ENCODE peak calls at places on chromosomes 1 and 21, in four cellular contexts. One of them, this sample, is unnamed.

GRCh38 chr1:198880397-198880796 is 241.6 kb downstream of the PTPRC start:
- DNase-seq in heart left ventricle: no peak
- DNase-seq in left ventricle myocardium inferior: no peak
- DNase-seq in ovary: no peak
- DNase-seq in this sample: peak; percentile 71

GRCh38 chr1:151416231-151416630 is 16.9 kb downstream of the PSMB4 start:
- DNase-seq in heart left ventricle: no peak
- DNase-seq in left ventricle myocardium inferior: no peak
- DNase-seq in ovary: no peak
- DNase-seq in this sample: peak; percentile 56

GRCh38 chr1:100387209-100387608 is 34.9 kb downstream of the CDC14A start:
- DNase-seq in heart left ventricle: no peak
- DNase-seq in left ventricle myocardium inferior: no peak
- DNase-seq in ovary: no peak
- DNase-seq in this sample: no peak

GRCh38 chr1:47797555-47797954 is 199.6 kb downstream of the TRABD2B start:
- DNase-seq in heart left ventricle: no peak
- DNase-seq in left ventricle myocardium inferior: no peak
- DNase-seq in ovary: no peak
- DNase-seq in this sample: no peak

GRCh38 chr1:8478566-8478965 is 160.7 kb downstream of the SLC45A1 start:
- DNase-seq in heart left ventricle: no peak
- DNase-seq in left ventricle myocardium inferior: no peak
- DNase-seq in ovary: no peak
- DNase-seq in this sample: no peak

GRCh38 chr1:167344605-167345385 is 124.1 kb downstream of the POU2F1 start:
- DNase-seq in heart left ventricle: no peak
- DNase-seq in left ventricle myocardium inferior: no peak
- DNase-seq in ovary: no peak
- DNase-seq in this sample: no peak

GRCh38 chr1:92488832-92489231 is 2.1 kb upstream of the GFI1 start:
- DNase-seq in heart left ventricle: no peak
- DNase-seq in left ventricle myocardium inferior: no peak
- DNase-seq in ovary: no peak
- DNase-seq in this sample: no peak

GRCh38 chr1:27878038-27878437 is 5.7 kb downstream of the THEMIS2 start:
- DNase-seq in heart left ventricle: no peak
- DNase-seq in left ventricle myocardium inferior: no peak
- DNase-seq in ovary: no peak
- DNase-seq in this sample: no peak

GRCh38 chr1:18948048-18948912 is 8.2 kb downstream of the IFFO2 start:
- DNase-seq in heart left ventricle: no peak
- DNase-seq in left ventricle myocardium inferior: no peak
- DNase-seq in ovary: no peak
- DNase-seq in this sample: no peak

GRCh38 chr1:6261615-6261995 is 707 bp upstream of the GPR153 start:
- DNase-seq in heart left ventricle: no peak
- DNase-seq in left ventricle myocardium inferior: no peak
- DNase-seq in ovary: no peak
- DNase-seq in this sample: no peak

GRCh38 chr1:11505591-11506538 is 26.9 kb downstream of the DISP3 start:
- DNase-seq in heart left ventricle: no peak
- DNase-seq in left ventricle myocardium inferior: no peak
- DNase-seq in ovary: no peak
- DNase-seq in this sample: no peak

GRCh38 chr1:91450260-91450659 is 45.6 kb upstream of the HFM1 start:
- DNase-seq in heart left ventricle: no peak
- DNase-seq in left ventricle myocardium inferior: no peak
- DNase-seq in ovary: no peak
- DNase-seq in this sample: no peak

GRCh38 chr1:9859252-9860014 is 35.7 kb upstream of the CLSTN1 start:
- DNase-seq in heart left ventricle: no peak
- DNase-seq in left ventricle myocardium inferior: no peak
- DNase-seq in ovary: no peak
- DNase-seq in this sample: no peak

GRCh38 chr1:154411525-154411924 is 6.4 kb downstream of the IL6R start:
- DNase-seq in heart left ventricle: no peak
- DNase-seq in left ventricle myocardium inferior: no peak
- DNase-seq in ovary: no peak
- DNase-seq in this sample: no peak

GRCh38 chr1:213989071-213989739 is 1.4 kb downstream of the PROX1 start:
- DNase-seq in heart left ventricle: no peak
- DNase-seq in left ventricle myocardium inferior: no peak
- DNase-seq in ovary: peak; percentile 69
- DNase-seq in this sample: no peak

GRCh38 chr21:42258150-42258884 is 39.4 kb downstream of the ABCG1 start:
- DNase-seq in heart left ventricle: peak; percentile 76
- DNase-seq in left ventricle myocardium inferior: peak; percentile 68
- DNase-seq in ovary: peak; percentile 47
- DNase-seq in this sample: no peak

GRCh38 chr21:43782741-43783700 is 6.4 kb upstream of the RRP1 start:
- DNase-seq in heart left ventricle: no peak
- DNase-seq in left ventricle myocardium inferior: no peak
- DNase-seq in ovary: no peak
- DNase-seq in this sample: no peak

GRCh38 chr1:93680121-93681094 is 1.2 kb downstream of the BCAR3 start:
- DNase-seq in heart left ventricle: peak; percentile 80
- DNase-seq in left ventricle myocardium inferior: peak; percentile 86
- DNase-seq in ovary: peak; percentile 85
- DNase-seq in this sample: peak; percentile 76

GRCh38 chr1:238960071-238960470 is 426.3 kb upstream of the CHRM3 start:
- DNase-seq in heart left ventricle: no peak
- DNase-seq in left ventricle myocardium inferior: no peak
- DNase-seq in ovary: peak; percentile 22
- DNase-seq in this sample: peak; percentile 94

GRCh38 chr1:156394082-156394481 is 25.1 kb downstream of the RHBG start:
- DNase-seq in heart left ventricle: no peak
- DNase-seq in left ventricle myocardium inferior: no peak
- DNase-seq in ovary: no peak
- DNase-seq in this sample: no peak

GRCh38 chr1:119771770-119772169 is 3.1 kb upstream of the HMGCS2 start:
- DNase-seq in heart left ventricle: no peak
- DNase-seq in left ventricle myocardium inferior: no peak
- DNase-seq in ovary: no peak
- DNase-seq in this sample: no peak

GRCh38 chr1:22790232-22791008 is 79.8 kb downstream of the EPHB2 start:
- DNase-seq in heart left ventricle: peak; percentile 49
- DNase-seq in left ventricle myocardium inferior: peak; percentile 60
- DNase-seq in ovary: no peak
- DNase-seq in this sample: no peak

GRCh38 chr21:42614391-42614790 is 39.0 kb upstream of the PDE9A start:
- DNase-seq in heart left ventricle: no peak
- DNase-seq in left ventricle myocardium inferior: no peak
- DNase-seq in ovary: no peak
- DNase-seq in this sample: no peak

GRCh38 chr1:160346953-160347352 is 3.8 kb downstream of the NCSTN start:
- DNase-seq in heart left ventricle: no peak
- DNase-seq in left ventricle myocardium inferior: no peak
- DNase-seq in ovary: no peak
- DNase-seq in this sample: no peak

GRCh38 chr1:201088901-201089525 is 23.2 kb downstream of the CACNA1S start:
- DNase-seq in heart left ventricle: no peak
- DNase-seq in left ventricle myocardium inferior: no peak
- DNase-seq in ovary: no peak
- DNase-seq in this sample: no peak

GRCh38 chr1:58815069-58815679 is 31.3 kb upstream of the JUN start:
- DNase-seq in heart left ventricle: peak; percentile 84
- DNase-seq in left ventricle myocardium inferior: peak; percentile 85
- DNase-seq in ovary: peak; percentile 75
- DNase-seq in this sample: peak; percentile 82

GRCh38 chr1:20063861-20064292 is 6.1 kb upstream of the PLA2G5 start:
- DNase-seq in heart left ventricle: no peak
- DNase-seq in left ventricle myocardium inferior: no peak
- DNase-seq in ovary: no peak
- DNase-seq in this sample: peak; percentile 17

GRCh38 chr1:114081145-114082046 is 72.3 kb downstream of the SYT6 start:
- DNase-seq in heart left ventricle: peak; percentile 34
- DNase-seq in left ventricle myocardium inferior: no peak
- DNase-seq in ovary: peak; percentile 20
- DNase-seq in this sample: no peak

GRCh38 chr1:78104322-78104721 is 58.6 kb downstream of the GIPC2 start:
- DNase-seq in heart left ventricle: no peak
- DNase-seq in left ventricle myocardium inferior: no peak
- DNase-seq in ovary: no peak
- DNase-seq in this sample: peak; percentile 71

GRCh38 chr1:1324524-1325287 is at the start of the genes CPTP and INTS11:
- DNase-seq in heart left ventricle: peak; percentile 94
- DNase-seq in left ventricle myocardium inferior: peak; percentile 94
- DNase-seq in ovary: peak; percentile 97
- DNase-seq in this sample: peak; percentile 46

GRCh38 chr1:111507411-111508201 is 4.2 kb upstream of the ADORA3 start:
- DNase-seq in heart left ventricle: peak; percentile 71
- DNase-seq in left ventricle myocardium inferior: peak; percentile 82
- DNase-seq in ovary: peak; percentile 78
- DNase-seq in this sample: peak; percentile 38
- H3K4me3 ChIP-seq in heart left ventricle: peak overlapping the region; percentile 34
- H3K4me3 ChIP-seq in left ventricle myocardium inferior: peak overlapping the region; percentile 55
- H3K4me3 ChIP-seq in ovary: peak overlapping the region; percentile 25
- H3K4me3 ChIP-seq in this sample: peak overlapping the region; percentile 25

GRCh38 chr1:109959632-109959973 is 25.0 kb upstream of the AHCYL1 start:
- DNase-seq in heart left ventricle: no peak
- DNase-seq in left ventricle myocardium inferior: no peak
- DNase-seq in ovary: no peak
- DNase-seq in this sample: no peak

GRCh38 chr1:109963864-109964263 is 20.7 kb upstream of the AHCYL1 start:
- DNase-seq in heart left ventricle: no peak
- DNase-seq in left ventricle myocardium inferior: no peak
- DNase-seq in ovary: no peak
- DNase-seq in this sample: no peak

GRCh38 chr1:109959974-109960744 is 24.4 kb upstream of the AHCYL1 start:
- DNase-seq in heart left ventricle: no peak
- DNase-seq in left ventricle myocardium inferior: no peak
- DNase-seq in ovary: no peak
- DNase-seq in this sample: peak; percentile 59

GRCh38 chr1:109960745-109961094 is 23.8 kb upstream of the AHCYL1 start:
- DNase-seq in heart left ventricle: no peak
- DNase-seq in left ventricle myocardium inferior: no peak
- DNase-seq in ovary: no peak
- DNase-seq in this sample: no peak
- H3K4me3 ChIP-seq in heart left ventricle: no peak overlapping the region
- H3K4me3 ChIP-seq in left ventricle myocardium inferior: no peak overlapping the region
- H3K4me3 ChIP-seq in ovary: no peak overlapping the region
- H3K4me3 ChIP-seq in this sample: no peak overlapping the region

GRCh38 chr1:16013908-16014258 is 4.0 kb downstream of the HSPB7 start:
- DNase-seq in heart left ventricle: no peak
- DNase-seq in left ventricle myocardium inferior: no peak
- DNase-seq in ovary: peak; percentile 42
- DNase-seq in this sample: no peak

GRCh38 chr1:16011936-16012589 is 5.8 kb downstream of the HSPB7 start:
- DNase-seq in heart left ventricle: no peak
- DNase-seq in left ventricle myocardium inferior: no peak
- DNase-seq in ovary: peak; percentile 42
- DNase-seq in this sample: no peak

GRCh38 chr1:16012590-16013219 is 5.1 kb downstream of the HSPB7 start:
- DNase-seq in heart left ventricle: peak; percentile 86
- DNase-seq in left ventricle myocardium inferior: peak; percentile 82
- DNase-seq in ovary: peak; percentile 87
- DNase-seq in this sample: no peak

GRCh38 chr1:16014509-16015482 is 3.0 kb downstream of the HSPB7 start:
- DNase-seq in heart left ventricle: peak; percentile 71
- DNase-seq in left ventricle myocardium inferior: peak; percentile 63
- DNase-seq in ovary: peak; percentile 88
- DNase-seq in this sample: no peak

GRCh38 chr1:16013220-16013907 is 4.5 kb downstream of the HSPB7 start:
- DNase-seq in heart left ventricle: peak; percentile 84
- DNase-seq in left ventricle myocardium inferior: peak; percentile 76
- DNase-seq in ovary: peak; percentile 88
- DNase-seq in this sample: no peak
- H3K4me3 ChIP-seq in heart left ventricle: peak overlapping the region; percentile 33
- H3K4me3 ChIP-seq in left ventricle myocardium inferior: peak overlapping the region; percentile 74
- H3K4me3 ChIP-seq in ovary: peak overlapping the region; percentile 49
- H3K4me3 ChIP-seq in this sample: peak overlapping the region; percentile 33

GRCh38 chr1:12715896-12716437 is at the start of gene AADACL3:
- DNase-seq in heart left ventricle: no peak
- DNase-seq in left ventricle myocardium inferior: no peak
- DNase-seq in ovary: no peak
- DNase-seq in this sample: no peak
- H3K4me3 ChIP-seq in heart left ventricle: no peak within 1 kb of the TSS
- H3K4me3 ChIP-seq in left ventricle myocardium inferior: no peak within 1 kb of the TSS
- H3K4me3 ChIP-seq in ovary: no peak within 1 kb of the TSS
- H3K4me3 ChIP-seq in this sample: no peak within 1 kb of the TSS

GRCh38 chr1:244955661-244956060 is 91.3 kb upstream of the HNRNPU start:
- DNase-seq in heart left ventricle: no peak
- DNase-seq in left ventricle myocardium inferior: no peak
- DNase-seq in ovary: no peak
- DNase-seq in this sample: no peak

GRCh38 chr1:244960904-244961303 is 96.6 kb upstream of the HNRNPU start:
- DNase-seq in heart left ventricle: no peak
- DNase-seq in left ventricle myocardium inferior: no peak
- DNase-seq in ovary: no peak
- DNase-seq in this sample: no peak

GRCh38 chr1:244957122-244957521 is 92.8 kb upstream of the HNRNPU start:
- DNase-seq in heart left ventricle: no peak
- DNase-seq in left ventricle myocardium inferior: no peak
- DNase-seq in ovary: no peak
- DNase-seq in this sample: no peak

GRCh38 chr1:244957525-244957924 is 93.2 kb upstream of the HNRNPU start:
- DNase-seq in heart left ventricle: no peak
- DNase-seq in left ventricle myocardium inferior: no peak
- DNase-seq in ovary: no peak
- DNase-seq in this sample: no peak

DNA sequence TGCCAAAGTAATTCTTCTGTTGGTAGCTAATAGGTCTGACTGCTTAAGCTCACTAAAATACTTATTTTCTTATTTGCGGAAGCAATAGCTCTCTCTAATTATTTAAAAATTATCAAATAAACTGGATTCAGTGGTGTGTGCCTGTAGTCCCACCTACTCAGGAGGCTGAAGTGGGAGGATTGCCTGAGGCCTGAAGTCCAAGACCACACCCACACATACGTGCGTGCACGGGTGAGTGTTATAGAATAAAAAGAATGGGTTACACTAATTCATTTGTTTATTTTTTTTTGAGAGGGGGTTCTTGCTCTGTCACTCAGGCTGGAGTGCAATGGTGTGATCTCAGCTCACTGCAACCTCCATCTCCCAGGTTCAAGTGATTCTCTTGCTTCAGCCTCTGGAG is 94.2 kb upstream of the HNRNPU start:
- DNase-seq in heart left ventricle: no peak
- DNase-seq in left ventricle myocardium inferior: no peak
- DNase-seq in ovary: no peak
- DNase-seq in this sample: no peak
- H3K4me3 ChIP-seq in heart left ventricle: no peak overlapping the region
- H3K4me3 ChIP-seq in left ventricle myocardium inferior: no peak overlapping the region
- H3K4me3 ChIP-seq in ovary: no peak overlapping the region
- H3K4me3 ChIP-seq in this sample: no peak overlapping the region

This sample was measured in skeletal muscle cell.